ENCODE peak calls at places on chromosomes 5 and 9, in ten cellular contexts. O is progenitor cell of endocrine pancreas, F is kidney, Q is neural progenitor cell, C is fibroblast of lung, T is DND-41, R is mucosa of descending colon, A is adrenal gland, E is AG04450, S is uterus. U is an unnamed sample.

GRCh38 chr9:113808391-113809191 is 67.5 kb upstream of the ZNF618 start:
- DNase-seq in O (no peak), F (peak; percentile 72), Q (no peak), C (peak; percentile 80), T (no peak), R (no peak), A (peak; percentile 87), E (peak; percentile 26), S (peak; percentile 58), U (no peak)

GRCh38 chr5:97839338-97840081 is 656.5 kb upstream of the RIOK2 start:
- DNase-seq in O (no peak), F (no peak), Q (no peak), C (peak; percentile 22), T (no peak), R (no peak), A (no peak), E (no peak), S (no peak), U (no peak)

GRCh38 chr5:40401965-40402364 is 277.8 kb upstream of the PTGER4 start:
- DNase-seq in O (no peak), F (no peak), Q (no peak), C (peak; percentile 15), T (peak; percentile 38), R (no peak), A (no peak), E (no peak), S (no peak), U (no peak)

GRCh38 chr5:16364906-16365305 is 100.7 kb downstream of the ZNF622 start:
- DNase-seq in O (no peak), F (no peak), Q (no peak), C (no peak), T (no peak), R (no peak), A (no peak), E (no peak), S (no peak), U (no peak)

GRCh38 chr5:88729476-88730182 is 153.4 kb downstream of the MEF2C start:
- DNase-seq in O (peak; percentile 28), F (no peak), Q (peak; percentile 84), C (peak; percentile 66), T (peak; percentile 55), R (no peak), A (peak; percentile 62), E (peak; percentile 59), S (peak; percentile 60), U (peak; percentile 65)

GRCh38 chr5:36017004-36017403 is 25.8 kb upstream of the UGT3A1 start:
- DNase-seq in O (no peak), F (no peak), Q (no peak), C (no peak), T (no peak), R (no peak), A (no peak), E (no peak), S (no peak), U (no peak)

GRCh38 chr5:123813937-123814624 is 302.1 kb downstream of the CSNK1G3 start:
- DNase-seq in O (no peak), F (no peak), Q (no peak), C (peak; percentile 73), T (no peak), R (no peak), A (no peak), E (no peak), S (no peak), U (no peak)

GRCh38 chr9:138098116-138098907 is 220.7 kb downstream of the CACNA1B start:
- DNase-seq in O (no peak), F (peak; percentile 33), Q (no peak), C (no peak), T (no peak), R (no peak), A (no peak), E (no peak), S (peak; percentile 2), U (no peak)

GRCh38 chr9:126371007-126371870 is 44.6 kb downstream of the MVB12B start:
- DNase-seq in O (no peak), F (no peak), Q (no peak), C (no peak), T (no peak), R (no peak), A (no peak), E (no peak), S (no peak), U (no peak)

GRCh38 chr9:126637002-126637849 is 23.5 kb downstream of the LMX1B start:
- DNase-seq in O (no peak), F (no peak), Q (no peak), C (no peak), T (no peak), R (no peak), A (no peak), E (no peak), S (no peak), U (no peak)

GRCh38 chr5:8386889-8387288 is 517.9 kb downstream of the MTRR start:
- DNase-seq in O (no peak), F (no peak), Q (no peak), C (no peak), T (no peak), R (no peak), A (no peak), E (no peak), S (no peak), U (no peak)

GRCh38 chr5:119021333-119021732 is 33.0 kb upstream of the DTWD2 start:
- DNase-seq in O (no peak), F (no peak), Q (no peak), C (no peak), T (no peak), R (no peak), A (no peak), E (no peak), S (no peak), U (no peak)

GRCh38 chr5:119017999-119018398 is 29.7 kb upstream of the DTWD2 start:
- DNase-seq in O (no peak), F (no peak), Q (no peak), C (no peak), T (no peak), R (no peak), A (no peak), E (no peak), S (no peak), U (no peak)

GRCh38 chr5:119019431-119020348 is 31.3 kb upstream of the DTWD2 start:
- DNase-seq in O (no peak), F (no peak), Q (no peak), C (no peak), T (no peak), R (no peak), A (no peak), E (no peak), S (no peak), U (no peak)

GRCh38 chr5:119022773-119023172 is 34.4 kb upstream of the DTWD2 start:
- DNase-seq in O (no peak), F (no peak), Q (no peak), C (no peak), T (no peak), R (no peak), A (no peak), E (no peak), S (no peak), U (no peak)

DNA sequence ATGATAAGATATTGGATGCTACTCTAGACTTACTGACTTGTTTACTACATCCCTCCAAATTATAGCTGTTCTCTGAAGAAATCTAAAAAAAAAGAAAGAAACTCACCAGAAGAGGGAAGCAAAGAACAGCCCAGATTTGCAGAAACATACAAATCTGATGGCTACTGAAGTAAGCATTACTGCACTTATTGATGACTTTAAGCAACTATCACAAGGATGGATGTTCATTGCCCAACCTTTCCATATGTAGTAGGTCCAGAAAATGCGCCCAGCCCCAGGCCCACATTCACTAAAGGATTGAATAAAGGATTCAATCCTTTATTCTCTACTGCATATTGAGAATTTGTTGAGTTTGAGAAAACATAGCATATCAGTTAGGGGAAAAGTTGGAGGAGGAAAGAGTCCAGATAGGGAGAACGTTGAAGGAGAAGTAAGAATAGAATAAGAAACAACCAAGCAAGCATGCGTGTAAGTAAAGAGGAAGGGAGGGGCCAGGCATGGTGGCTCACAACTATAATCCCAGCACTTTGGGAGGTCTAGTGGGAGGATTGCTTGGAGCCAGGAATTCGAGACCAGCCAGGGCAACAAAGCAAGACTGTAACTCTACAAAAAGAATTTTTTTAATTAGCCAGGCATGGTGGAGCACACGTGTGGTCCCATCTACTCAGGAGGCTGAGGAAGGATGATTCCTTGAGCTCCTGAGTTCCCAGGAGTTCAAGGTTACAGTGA is 33.8 kb upstream of the DTWD2 start:
- DNase-seq in O (no peak), F (no peak), Q (peak; percentile 32), C (peak; percentile 38), T (no peak), R (no peak), A (no peak), E (peak; percentile 15), S (no peak), U (no peak)
- TF ChIP-seq CTCF in O (peak; percentile 26), F (peak; percentile 54), Q (peak; percentile 58), C (peak; percentile 48), T (peak; percentile 58), R (no peak), A (peak; percentile 21), E (peak; percentile 64), S (peak; percentile 35), U (no peak)

DNA sequence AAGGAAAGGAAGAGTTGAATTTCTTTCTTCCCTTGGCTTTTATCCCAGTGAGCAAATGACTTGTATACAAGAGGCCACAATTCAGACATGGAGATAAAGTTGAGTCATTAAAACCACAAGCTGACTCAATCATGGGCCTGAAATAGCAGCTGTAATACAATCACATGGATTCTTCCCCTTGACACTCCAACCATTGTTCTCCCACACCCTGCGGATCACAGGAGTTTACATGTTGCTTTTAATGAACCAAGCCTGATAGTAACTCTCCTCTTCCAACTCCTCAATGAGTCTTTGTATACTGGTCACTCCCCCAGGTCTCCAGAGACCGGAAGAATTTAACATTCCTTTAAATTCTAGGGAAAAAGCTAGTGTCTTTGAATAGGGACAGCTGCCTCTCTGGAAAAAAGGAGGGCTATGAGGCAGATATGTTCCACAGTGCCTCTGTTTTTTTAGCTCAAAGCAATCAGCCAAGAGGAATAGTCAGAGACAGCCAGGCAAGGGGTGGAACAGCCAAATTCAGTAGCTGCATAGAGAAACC is 32.4 kb downstream of the PCDHGC5 start:
- DNase-seq in O (no peak), F (no peak), Q (peak; percentile 61), C (peak; percentile 100), T (no peak), R (no peak), A (peak; percentile 58), E (peak; percentile 97), S (no peak), U (no peak)
- TF ChIP-seq CTCF in O (no peak), F (no peak), Q (no peak), C (no peak), T (no peak), R (no peak), A (no peak), E (no peak), S (no peak), U (no peak)

GRCh38 chr5:142769251-142769792 is 855 bp upstream of the ARHGAP26 start:
- DNase-seq in O (no peak), F (no peak), Q (peak; percentile 53), C (no peak), T (no peak), R (peak; percentile 40), A (no peak), E (no peak), S (no peak), U (no peak)
- TF ChIP-seq CTCF in O (no peak), F (no peak), Q (no peak), C (no peak), T (no peak), R (no peak), A (no peak), E (no peak), S (no peak), U (no peak)

DNA sequence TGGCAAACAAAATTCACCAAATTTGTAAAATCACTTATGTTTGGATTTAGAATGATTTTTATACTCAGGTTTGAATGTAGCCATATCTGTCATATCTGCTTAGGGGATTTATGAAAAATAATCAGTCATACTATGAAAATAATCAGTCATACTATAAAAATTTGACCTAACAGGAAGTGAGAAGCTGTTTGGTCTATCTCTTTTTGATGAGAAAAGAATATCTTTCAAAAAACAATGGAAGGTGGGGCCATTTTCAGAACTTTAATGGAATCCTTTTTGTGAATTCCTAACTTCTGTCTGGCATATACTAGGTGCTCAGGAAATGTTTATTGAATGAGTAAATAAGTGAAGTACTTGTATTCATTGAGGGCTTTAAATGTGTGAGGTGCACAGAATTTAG is 70.1 kb downstream of the CWC27 start:
- DNase-seq in O (no peak), F (no peak), Q (no peak), C (peak; percentile 23), T (no peak), R (no peak), A (no peak), E (no peak), S (no peak), U (no peak)
- TF ChIP-seq CTCF in O (no peak), F (no peak), Q (no peak), C (no peak), T (no peak), R (no peak), A (no peak), E (no peak), S (no peak), U (no peak)